ENCODE peak calls at places on chromosomes 1 and 21, in four cellular contexts. One of them, this sample, is unnamed.

GRCh38 chr1:200130552-200130951 is 103.0 kb downstream of the NR5A2 start:
- ATAC-seq in activated T-cell treated with anti-CD3 and anti-CD28 coated beads, Interleukin-2, amount 50 U/mL, for 72 hours: no peak
- ATAC-seq in Right ventricle myocardium inferior: no peak
- ATAC-seq in SK-N-SH treated with all-trans-retinoic acid at 6 μM for 48 hours: no peak
- ATAC-seq in this sample: no peak

GRCh38 chr1:21936366-21937031 is 611 bp downstream of the HSPG2 start:
- ATAC-seq in activated T-cell treated with anti-CD3 and anti-CD28 coated beads, Interleukin-2, amount 50 U/mL, for 72 hours: peak; percentile 29
- ATAC-seq in Right ventricle myocardium inferior: no peak
- ATAC-seq in SK-N-SH treated with all-trans-retinoic acid at 6 μM for 48 hours: peak; percentile 5
- ATAC-seq in this sample: peak; percentile 0

GRCh38 chr1:100785399-100786082 is 66.0 kb downstream of the VCAM1 start:
- ATAC-seq in activated T-cell treated with anti-CD3 and anti-CD28 coated beads, Interleukin-2, amount 50 U/mL, for 72 hours: no peak
- ATAC-seq in SK-N-SH treated with all-trans-retinoic acid at 6 μM for 48 hours: peak; percentile 90
- ATAC-seq in Right ventricle myocardium inferior: peak; percentile 64
- ATAC-seq in this sample: no peak

GRCh38 chr1:227066999-227067398 is 126.9 kb downstream of the COQ8A start:
- ATAC-seq in activated T-cell treated with anti-CD3 and anti-CD28 coated beads, Interleukin-2, amount 50 U/mL, for 72 hours: no peak
- ATAC-seq in Right ventricle myocardium inferior: no peak
- ATAC-seq in SK-N-SH treated with all-trans-retinoic acid at 6 μM for 48 hours: no peak
- ATAC-seq in this sample: no peak

GRCh38 chr1:15951341-15952153 is 24.4 kb downstream of the ZBTB17 start:
- ATAC-seq in Right ventricle myocardium inferior: no peak
- ATAC-seq in SK-N-SH treated with all-trans-retinoic acid at 6 μM for 48 hours: no peak
- ATAC-seq in activated T-cell treated with anti-CD3 and anti-CD28 coated beads, Interleukin-2, amount 50 U/mL, for 72 hours: peak; percentile 17
- ATAC-seq in this sample: no peak

GRCh38 chr1:167148388-167148787 is 54.5 kb downstream of the STYXL2 start:
- ATAC-seq in activated T-cell treated with anti-CD3 and anti-CD28 coated beads, Interleukin-2, amount 50 U/mL, for 72 hours: no peak
- ATAC-seq in SK-N-SH treated with all-trans-retinoic acid at 6 μM for 48 hours: no peak
- ATAC-seq in Right ventricle myocardium inferior: no peak
- ATAC-seq in this sample: no peak

GRCh38 chr21:35265170-35265877 is 216.2 kb upstream of the RUNX1 start:
- ATAC-seq in activated T-cell treated with anti-CD3 and anti-CD28 coated beads, Interleukin-2, amount 50 U/mL, for 72 hours: no peak
- ATAC-seq in Right ventricle myocardium inferior: no peak
- ATAC-seq in SK-N-SH treated with all-trans-retinoic acid at 6 μM for 48 hours: no peak
- ATAC-seq in this sample: no peak

GRCh38 chr21:35072960-35073359 is 23.9 kb upstream of the RUNX1 start:
- ATAC-seq in Right ventricle myocardium inferior: peak; percentile 42
- ATAC-seq in activated T-cell treated with anti-CD3 and anti-CD28 coated beads, Interleukin-2, amount 50 U/mL, for 72 hours: no peak
- ATAC-seq in SK-N-SH treated with all-trans-retinoic acid at 6 μM for 48 hours: no peak
- ATAC-seq in this sample: peak; percentile 43

GRCh38 chr1:162204129-162204882 is 134.8 kb downstream of the NOS1AP start:
- ATAC-seq in Right ventricle myocardium inferior: no peak
- ATAC-seq in activated T-cell treated with anti-CD3 and anti-CD28 coated beads, Interleukin-2, amount 50 U/mL, for 72 hours: no peak
- ATAC-seq in SK-N-SH treated with all-trans-retinoic acid at 6 μM for 48 hours: no peak
- ATAC-seq in this sample: no peak

GRCh38 chr1:23524716-23525401 is 6.2 kb downstream of the E2F2 start:
- ATAC-seq in activated T-cell treated with anti-CD3 and anti-CD28 coated beads, Interleukin-2, amount 50 U/mL, for 72 hours: peak; percentile 21
- ATAC-seq in SK-N-SH treated with all-trans-retinoic acid at 6 μM for 48 hours: no peak
- ATAC-seq in Right ventricle myocardium inferior: no peak
- ATAC-seq in this sample: no peak

GRCh38 chr1:81414417-81415087 is 386.2 kb upstream of the ADGRL2 start:
- ATAC-seq in Right ventricle myocardium inferior: peak; percentile 89
- ATAC-seq in activated T-cell treated with anti-CD3 and anti-CD28 coated beads, Interleukin-2, amount 50 U/mL, for 72 hours: peak; percentile 25
- ATAC-seq in SK-N-SH treated with all-trans-retinoic acid at 6 μM for 48 hours: peak; percentile 46
- ATAC-seq in this sample: peak; percentile 87

GRCh38 chr1:24294228-24294672 is 24.9 kb upstream of the GRHL3 start:
- ATAC-seq in activated T-cell treated with anti-CD3 and anti-CD28 coated beads, Interleukin-2, amount 50 U/mL, for 72 hours: no peak
- ATAC-seq in Right ventricle myocardium inferior: no peak
- ATAC-seq in SK-N-SH treated with all-trans-retinoic acid at 6 μM for 48 hours: peak; percentile 39
- ATAC-seq in this sample: peak; percentile 88

GRCh38 chr1:192436441-192437078 is 119.8 kb downstream of the RGS21 start:
- ATAC-seq in SK-N-SH treated with all-trans-retinoic acid at 6 μM for 48 hours: no peak
- ATAC-seq in Right ventricle myocardium inferior: no peak
- ATAC-seq in activated T-cell treated with anti-CD3 and anti-CD28 coated beads, Interleukin-2, amount 50 U/mL, for 72 hours: no peak
- ATAC-seq in this sample: no peak